ENCODE peak calls at places on chromosomes 1 and 21, in nine cellular contexts. M, W, C, D, L, V, A, Z and F are unnamed samples.

GRCh38 chr1:210233216-210233494 is 559 bp downstream of the SERTAD4 start:
- DNase-seq in M (no peak), W (no peak), C (no peak), D (no peak), L (peak; percentile 30), V (no peak), A (no peak), Z (no peak), F (peak; percentile 65)

GRCh38 chr21:42980959-42981523 is 6.7 kb downstream of the PKNOX1 start:
- DNase-seq in M (no peak), W (peak; percentile 29), C (no peak), D (no peak), L (no peak), V (no peak), A (no peak), Z (no peak), F (no peak)

GRCh38 chr1:163069142-163069541 is at the start of gene RGS4:
- DNase-seq in M (peak; percentile 97), W (no peak), C (no peak), D (no peak), L (peak; percentile 65), V (no peak), A (peak; percentile 68), Z (peak; percentile 57), F (no peak)

GRCh38 chr1:164638506-164639202 is 79.7 kb downstream of the PBX1 start:
- DNase-seq in M (no peak), W (no peak), C (no peak), D (no peak), L (no peak), V (no peak), A (no peak), Z (no peak), F (no peak)

GRCh38 chr1:203351037-203351625 is at the start of gene FMOD:
- DNase-seq in M (no peak), W (peak; percentile 36), C (no peak), D (no peak), L (no peak), V (peak; percentile 18), A (peak; percentile 85), Z (no peak), F (peak; percentile 35)

GRCh38 chr1:201758508-201759050 is 70.4 kb upstream of the IPO9 start:
- DNase-seq in M (no peak), W (no peak), C (no peak), D (no peak), L (no peak), V (no peak), A (no peak), Z (no peak), F (no peak)

GRCh38 chr1:161940866-161941591 is 82.6 kb downstream of the OLFML2B start:
- DNase-seq in M (no peak), W (no peak), C (no peak), D (no peak), L (no peak), V (no peak), A (no peak), Z (no peak), F (no peak)

GRCh38 chr1:85718678-85719340 is 10.6 kb upstream of the ZNHIT6 start:
- DNase-seq in M (no peak), W (no peak), C (no peak), D (no peak), L (no peak), V (no peak), A (no peak), Z (no peak), F (no peak)

GRCh38 chr1:62356257-62356835 is 37.1 kb upstream of the KANK4 start:
- DNase-seq in M (peak; percentile 80), W (peak; percentile 47), C (no peak), D (no peak), L (no peak), V (peak; percentile 7), A (no peak), Z (peak; percentile 84), F (no peak)

GRCh38 chr21:26884436-26884835 is 39.2 kb upstream of the ADAMTS1 start:
- DNase-seq in M (no peak), W (no peak), C (no peak), D (no peak), L (no peak), V (no peak), A (no peak), Z (no peak), F (no peak)

GRCh38 chr1:39405358-39405757 is 86.1 kb upstream of the BMP8A start:
- DNase-seq in M (no peak), W (no peak), C (no peak), D (no peak), L (no peak), V (no peak), A (no peak), Z (no peak), F (no peak)

GRCh38 chr1:61842863-61843514 is 100.7 kb downstream of the PATJ start:
- DNase-seq in M (no peak), W (peak; percentile 26), C (no peak), D (no peak), L (peak; percentile 8), V (no peak), A (no peak), Z (no peak), F (no peak)

GRCh38 chr1:42334240-42335049 is 590 bp downstream of the FOXJ3 start:
- DNase-seq in M (no peak), W (peak; percentile 76), C (no peak), D (no peak), L (peak; percentile 66), V (peak; percentile 53), A (no peak), Z (peak; percentile 46), F (no peak)

GRCh38 chr1:55043726-55044125 is 4.4 kb downstream of the PCSK9 start:
- DNase-seq in M (no peak), W (no peak), C (no peak), D (no peak), L (no peak), V (no peak), A (no peak), Z (no peak), F (no peak)

GRCh38 chr1:171801395-171801990 is 20.0 kb downstream of the METTL13 start:
- DNase-seq in M (no peak), W (no peak), C (no peak), D (no peak), L (peak; percentile 33), V (peak; percentile 44), A (no peak), Z (peak; percentile 59), F (no peak)

GRCh38 chr1:203126151-203126865 is 1.2 kb upstream of the ADORA1 start:
- DNase-seq in M (peak; percentile 7), W (no peak), C (no peak), D (no peak), L (no peak), V (no peak), A (no peak), Z (no peak), F (no peak)

GRCh38 chr1:204924013-204924759 is 53.5 kb downstream of the NFASC start:
- DNase-seq in M (no peak), W (no peak), C (no peak), D (no peak), L (no peak), V (no peak), A (no peak), Z (peak; percentile 69), F (no peak)

GRCh38 chr1:44603718-44604117 is 70.6 kb downstream of the TMEM53 start:
- DNase-seq in M (no peak), W (peak; percentile 95), C (no peak), D (no peak), L (no peak), V (no peak), A (no peak), Z (no peak), F (peak; percentile 84)

GRCh38 chr1:23341829-23342697 is 2.0 kb downstream of the HNRNPR start:
- DNase-seq in M (no peak), W (no peak), C (no peak), D (no peak), L (no peak), V (no peak), A (no peak), Z (no peak), F (no peak)

GRCh38 chr1:47059376-47059775 is 7.7 kb upstream of the CYP4Z1 start:
- DNase-seq in M (no peak), W (no peak), C (no peak), D (no peak), L (no peak), V (no peak), A (no peak), Z (no peak), F (no peak)

GRCh38 chr1:96804649-96805048 is 83.1 kb downstream of the PTBP2 start:
- DNase-seq in M (no peak), W (no peak), C (no peak), D (no peak), L (no peak), V (no peak), A (no peak), Z (no peak), F (no peak)

GRCh38 chr1:158286487-158286886 is 3.2 kb upstream of the CD1C start:
- DNase-seq in M (no peak), W (no peak), C (no peak), D (no peak), L (no peak), V (peak; percentile 21), A (no peak), Z (no peak), F (no peak)

GRCh38 chr21:21397464-21397863 is 399.3 kb downstream of the NCAM2 start:
- DNase-seq in M (no peak), W (no peak), C (no peak), D (peak; percentile 59), L (no peak), V (no peak), A (no peak), Z (no peak), F (no peak)

GRCh38 chr21:37562920-37563640 is 196.5 kb downstream of the DYRK1A start:
- DNase-seq in M (no peak), W (peak; percentile 38), C (no peak), D (no peak), L (peak; percentile 40), V (peak; percentile 5), A (no peak), Z (no peak), F (peak; percentile 57)

GRCh38 chr21:46368533-46369285 is 44.8 kb downstream of the PCNT start:
- DNase-seq in M (no peak), W (no peak), C (no peak), D (peak; percentile 38), L (no peak), V (peak; percentile 75), A (no peak), Z (no peak), F (no peak)